ENCODE peak calls at places on chromosomes 3 and 15, in six cellular contexts. V is NCI-H1417, S is AG08395, F is AG09309, Z is astrocyte of the spinal cord, B is HuH-7.5. P is an unnamed sample.

GRCh38 chr15:52438047-52438446 is 90.6 kb downstream of the MYO5A start:
- DNase-seq in F (no peak), B (no peak), Z (no peak), V (no peak), S (no peak), P (no peak)

GRCh38 chr3:99499235-99499798 is 139.1 kb upstream of the COL8A1 start:
- DNase-seq in B (no peak), Z (peak; percentile 73), F (no peak), S (peak; percentile 56), V (peak; percentile 36), P (peak; percentile 63)

GRCh38 chr3:44870375-44871061 is 3.9 kb upstream of the TGM4 start:
- DNase-seq in V (peak; percentile 56), F (no peak), Z (no peak), B (no peak), S (no peak), P (peak; percentile 79)

GRCh38 chr15:30859091-30859874 is 44.4 kb upstream of the FAN1 start:
- DNase-seq in Z (peak; percentile 29), V (no peak), B (no peak), S (peak; percentile 38), F (peak; percentile 13), P (no peak)

GRCh38 chr3:164465172-164465571 is 613.1 kb downstream of the SI start:
- DNase-seq in B (no peak), Z (peak; percentile 52), V (no peak), S (peak; percentile 73), F (no peak), P (no peak)

GRCh38 chr15:69997701-69998273 is 99.9 kb downstream of the TLE3 start:
- DNase-seq in S (peak; percentile 48), V (peak; percentile 63), B (no peak), Z (peak; percentile 33), F (no peak), P (peak; percentile 93)

GRCh38 chr3:23948761-23949160 is 3.7 kb downstream of the NR1D2 start:
- DNase-seq in V (no peak), Z (no peak), F (no peak), S (no peak), B (no peak), P (no peak)

GRCh38 chr3:54547051-54547450 is 380.8 kb downstream of the LRTM1 start:
- DNase-seq in B (no peak), F (no peak), Z (no peak), S (no peak), V (no peak), P (no peak)

GRCh38 chr3:180335056-180335455 is 266.9 kb upstream of the TTC14 start:
- DNase-seq in B (no peak), F (no peak), S (no peak), Z (no peak), V (no peak), P (no peak)

GRCh38 chr3:141646760-141647561 is 91.1 kb upstream of the RNF7 start:
- DNase-seq in F (no peak), V (peak; percentile 38), B (peak; percentile 31), Z (peak; percentile 46), S (peak; percentile 67), P (peak; percentile 79)

GRCh38 chr3:50168388-50168787 is 13.3 kb downstream of the SEMA3F start:
- DNase-seq in V (no peak), S (no peak), Z (no peak), F (no peak), B (no peak), P (no peak)

GRCh38 chr15:48823237-48823636 is 12.4 kb upstream of the CEP152 start:
- DNase-seq in Z (peak; percentile 46), S (peak; percentile 41), B (no peak), V (no peak), F (no peak), P (no peak)

GRCh38 chr15:94075349-94075748 is 156.0 kb upstream of the MCTP2 start:
- DNase-seq in S (peak; percentile 29), F (no peak), B (no peak), Z (peak; percentile 33), V (no peak), P (no peak)

GRCh38 chr15:96125681-96126080 is 204.8 kb upstream of the NR2F2 start:
- DNase-seq in S (no peak), Z (peak; percentile 55), V (no peak), B (no peak), F (no peak), P (no peak)

GRCh38 chr15:43410572-43411214 is 39.8 kb downstream of the TUBGCP4 start:
- DNase-seq in F (peak; percentile 16), S (peak; percentile 17), B (no peak), V (no peak), Z (no peak), P (no peak)

GRCh38 chr3:69425249-69425648 is 39.4 kb upstream of the FRMD4B start:
- DNase-seq in F (no peak), S (peak; percentile 20), Z (peak; percentile 34), V (peak; percentile 10), B (peak; percentile 6), P (peak; percentile 29)

GRCh38 chr15:89707577-89707976 is 17.0 kb downstream of the WDR93 start:
- DNase-seq in F (no peak), Z (no peak), V (peak; percentile 83), S (no peak), B (no peak), P (no peak)

GRCh38 chr15:29090617-29091466 is 178.8 kb downstream of the NSMCE3 start:
- DNase-seq in B (peak; percentile 34), S (no peak), Z (no peak), F (no peak), V (peak; percentile 51), P (peak; percentile 39)

GRCh38 chr15:101463265-101463664 is 26.2 kb downstream of the PCSK6 start:
- DNase-seq in B (no peak), Z (no peak), S (no peak), F (no peak), V (no peak), P (no peak)

GRCh38 chr3:55313701-55314100 is 173.4 kb downstream of the WNT5A start:
- DNase-seq in V (no peak), F (no peak), S (no peak), Z (no peak), B (no peak), P (no peak)

GRCh38 chr3:172315401-172316091 is 132.7 kb downstream of the GHSR start:
- DNase-seq in Z (peak; percentile 69), V (peak; percentile 22), S (peak; percentile 30), B (no peak), F (no peak), P (peak; percentile 65)